ENCODE peak calls at places on chromosomes 3 and 15, in five cellular contexts. M, O, Y, Z and P are unnamed samples.

GRCh38 chr3:148643389-148643840 is 54.3 kb upstream of the AGTR1 start:
- DNase-seq in M (no peak), O (no peak), Y (no peak), Z (no peak), P (no peak)

GRCh38 chr15:36658905-36659304 is 79.5 kb downstream of the CDIN1 start:
- DNase-seq in M (no peak), O (no peak), Y (no peak), Z (no peak), P (no peak)

GRCh38 chr15:88428805-88429605 is 38.2 kb downstream of the MRPL46 start:
- DNase-seq in M (no peak), O (no peak), Y (no peak), Z (no peak), P (no peak)

GRCh38 chr3:162034368-162034767 is 537.8 kb downstream of the OTOL1 start:
- DNase-seq in M (no peak), O (no peak), Y (no peak), Z (no peak), P (no peak)

GRCh38 chr15:66149871-66150270 is 103.7 kb downstream of the MEGF11 start:
- DNase-seq in M (no peak), O (no peak), Y (no peak), Z (no peak), P (no peak)

GRCh38 chr15:65192016-65192415 is 6.9 kb upstream of the CLPX start:
- DNase-seq in M (no peak), O (no peak), Y (peak; percentile 17), Z (no peak), P (no peak)

GRCh38 chr15:68700395-68701123 is 120.1 kb downstream of the ANP32A start:
- DNase-seq in M (no peak), O (no peak), Y (no peak), Z (no peak), P (peak; percentile 26)

GRCh38 chr3:194250104-194251002 is 100.8 kb downstream of the CPN2 start:
- DNase-seq in M (no peak), O (no peak), Y (no peak), Z (no peak), P (peak; percentile 75)

GRCh38 chr15:51884517-51885236 is 55.2 kb downstream of the TMOD3 start:
- DNase-seq in M (no peak), O (no peak), Y (no peak), Z (no peak), P (no peak)

GRCh38 chr3:127168271-127168670 is 24.7 kb upstream of the PRR23E start:
- DNase-seq in M (peak; percentile 48), O (no peak), Y (no peak), Z (no peak), P (no peak)

GRCh38 chr3:185272051-185272450 is 18.2 kb upstream of the EHHADH start:
- DNase-seq in M (no peak), O (no peak), Y (no peak), Z (no peak), P (no peak)

GRCh38 chr15:49847937-49848823 is 227.3 kb downstream of the DTWD1 start:
- DNase-seq in M (no peak), O (no peak), Y (no peak), Z (no peak), P (no peak)

GRCh38 chr15:74108111-74108510 is 22.3 kb upstream of the ISLR2 start:
- DNase-seq in M (peak; percentile 49), O (no peak), Y (no peak), Z (no peak), P (no peak)

GRCh38 chr3:15629860-15630597 is 28.5 kb downstream of the BTD start:
- DNase-seq in M (no peak), O (peak; percentile 40), Y (peak; percentile 87), Z (peak; percentile 70), P (peak; percentile 71)
- H3K4me3 ChIP-seq in M (peak overlapping the region; percentile 43), O (no peak overlapping the region), Y (peak overlapping the region; percentile 35), Z (no peak overlapping the region), P (peak overlapping the region; percentile 8)

GRCh38 chr3:172626241-172626640 is 84.6 kb downstream of the NCEH1 start:
- DNase-seq in M (no peak), O (no peak), Y (no peak), Z (no peak), P (no peak)
- H3K27ac ChIP-seq in M (no peak overlapping the region), O (no peak overlapping the region), Y (no peak overlapping the region), Z (no peak overlapping the region), P (no peak overlapping the region)

GRCh38 chr3:187736418-187736871 is 8.8 kb downstream of the BCL6 start:
- DNase-seq in M (no peak), O (no peak), Y (no peak), Z (peak; percentile 25), P (no peak)
- H3K4me3 ChIP-seq in M (peak overlapping the region; percentile 74), O (no peak overlapping the region), Y (no peak overlapping the region), Z (no peak overlapping the region), P (no peak overlapping the region)

GRCh38 chr3:66933233-66933632 is 64.9 kb upstream of the KBTBD8 start:
- DNase-seq in M (no peak), O (no peak), Y (no peak), Z (no peak), P (no peak)
- H3K27ac ChIP-seq in M (no peak overlapping the region), O (no peak overlapping the region), Y (no peak overlapping the region), Z (no peak overlapping the region), P (no peak overlapping the region)

DNA sequence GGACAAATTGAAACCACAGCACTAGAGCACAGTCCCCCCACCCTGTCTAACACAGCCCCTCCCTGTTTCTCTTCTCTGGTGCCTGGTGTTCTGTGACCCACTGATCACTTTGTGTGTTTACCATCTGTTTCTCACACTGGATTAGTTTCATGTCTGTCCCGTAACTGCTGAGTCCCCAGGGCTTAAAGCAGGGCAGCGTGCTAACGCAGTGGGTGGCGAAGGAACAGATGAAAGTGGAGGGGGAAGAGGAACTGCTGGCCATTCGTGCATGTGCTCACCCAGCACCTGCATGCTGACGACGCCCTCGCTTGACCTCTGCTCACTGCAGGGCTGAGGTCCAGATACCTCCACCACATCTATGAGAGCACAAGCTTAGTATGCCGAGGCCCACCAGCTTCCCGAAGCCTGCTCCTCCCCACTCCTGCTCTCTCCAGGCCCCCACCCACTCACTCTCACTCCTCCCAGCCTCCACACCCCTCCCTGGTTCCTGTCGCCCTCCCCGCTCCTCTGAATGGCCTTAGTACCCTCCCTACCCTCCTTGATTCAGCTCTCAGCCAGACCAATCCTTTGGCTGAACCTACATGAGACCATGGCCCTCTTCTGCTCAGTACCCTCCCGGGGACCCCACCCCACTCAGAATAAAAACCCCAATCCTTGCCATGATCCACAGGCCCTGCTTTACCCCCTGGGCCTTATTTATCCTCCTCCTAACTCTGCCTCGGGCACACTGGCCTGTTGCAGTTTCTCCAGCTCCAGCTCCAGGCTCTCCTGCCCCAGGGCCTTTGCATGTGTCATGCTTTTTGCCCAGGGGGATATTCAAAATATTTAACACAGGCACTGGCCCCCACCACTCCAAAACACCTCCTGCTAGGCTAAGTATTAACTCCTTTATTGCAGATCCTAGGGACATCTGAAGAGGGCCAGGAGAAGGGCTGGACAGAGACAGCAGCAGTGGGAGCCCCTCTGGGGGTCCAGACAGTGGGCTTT is 15.1 kb upstream of the IQSEC1 start:
- DNase-seq in M (no peak), O (no peak), Y (peak; percentile 90), Z (no peak), P (no peak)
- H3K4me3 ChIP-seq in M (no peak overlapping the region), O (no peak overlapping the region), Y (peak overlapping the region; percentile 11), Z (no peak overlapping the region), P (no peak overlapping the region)